ENCODE peak calls at places on chromosomes 12 and 14, in ten cellular contexts. B is H1; K is CD8-positive, alpha-beta T cell; L is heart left ventricle; N is CD8-positive, alpha-beta memory T cell; Z is spleen; M is neural progenitor cell; A is psoas muscle; P is dorsolateral prefrontal cortex; R is iPS DF 6.9. T is an unnamed sample.

GRCh38 chr12:108457006-108457733 is 57.9 kb upstream of the FICD start:
- DNase-seq in A (no peak), M (peak), R (peak), P (no peak), L (no peak), K (no peak), B (no peak), Z (no peak), N (peak), T (peak)

GRCh38 chr12:111858186-111858585 is 16.2 kb downstream of the MAPKAPK5 start:
- DNase-seq in Z (no peak), R (no peak), A (no peak), K (no peak), P (no peak), L (no peak), B (no peak), M (no peak), N (no peak), T (no peak)

GRCh38 chr12:12560587-12561304 is 1.9 kb downstream of the DUSP16 start:
- DNase-seq in B (no peak), Z (no peak), M (peak), A (no peak), L (peak), K (peak), R (no peak), N (peak), P (no peak), T (peak)

GRCh38 chr12:45611061-45611460 is 118.4 kb upstream of the ARID2 start:
- DNase-seq in L (no peak), A (no peak), Z (no peak), N (no peak), K (no peak), B (no peak), R (no peak), M (no peak), P (no peak), T (no peak)

GRCh38 chr14:52253503-52253902 is 14.0 kb upstream of the PTGDR start:
- DNase-seq in Z (no peak), M (peak), B (no peak), L (no peak), P (no peak), N (no peak), R (no peak), K (no peak), A (no peak), T (no peak)

GRCh38 chr14:50804181-50804721 is 26.7 kb downstream of the NIN start:
- DNase-seq in L (no peak), R (no peak), Z (no peak), K (no peak), M (no peak), B (no peak), P (no peak), A (no peak), N (no peak), T (no peak)

GRCh38 chr12:89245090-89245489 is 107.2 kb downstream of the DUSP6 start:
- DNase-seq in B (no peak), L (no peak), Z (no peak), R (no peak), K (no peak), A (no peak), P (no peak), M (peak), N (no peak), T (peak)

GRCh38 chr12:48285751-48286650 is 64.7 kb downstream of the ZNF641 start:
- DNase-seq in N (no peak), P (no peak), L (no peak), K (no peak), M (no peak), Z (no peak), B (no peak), R (no peak), A (no peak), T (peak)

GRCh38 chr14:37593496-37594237 is 1.4 kb downstream of the FOXA1 start:
- DNase-seq in B (no peak), A (no peak), K (no peak), Z (no peak), R (no peak), M (no peak), L (no peak), N (no peak), P (no peak), T (no peak)

GRCh38 chr12:31647106-31647505 is 12.4 kb upstream of the ETFBKMT start:
- DNase-seq in A (no peak), P (no peak), L (no peak), N (no peak), B (no peak), Z (no peak), R (no peak), M (no peak), K (no peak), T (peak)

GRCh38 chr12:94616217-94616729 is 34.1 kb downstream of the TMCC3 start:
- DNase-seq in M (peak), N (no peak), P (peak), B (no peak), R (no peak), A (peak), L (no peak), Z (no peak), K (no peak), T (no peak)

GRCh38 chr12:127273621-127274020 is 993.3 kb upstream of the TMEM132C start:
- DNase-seq in B (no peak), M (no peak), L (no peak), N (no peak), Z (no peak), R (no peak), A (no peak), P (no peak), K (no peak), T (no peak)

GRCh38 chr14:43872222-43872621 is 634.9 kb downstream of the FSCB start:
- DNase-seq in Z (no peak), K (no peak), N (no peak), L (no peak), M (no peak), B (peak), A (no peak), R (peak), P (no peak), T (no peak)

GRCh38 chr12:8065991-8066594 is at the start of gene C3AR1:
- DNase-seq in K (no peak), R (no peak), M (no peak), Z (no peak), N (peak), P (no peak), B (no peak), L (no peak), A (no peak), T (peak)

GRCh38 chr12:49068879-49069506 is 786 bp downstream of the RHEBL1 start:
- DNase-seq in M (no peak), A (no peak), B (no peak), R (no peak), Z (peak), P (no peak), K (no peak), N (no peak), L (no peak), T (no peak)

GRCh38 chr14:64737391-64738305 is 33.4 kb downstream of the PLEKHG3 start:
- DNase-seq in B (no peak), L (peak), N (no peak), A (no peak), Z (peak), P (no peak), R (no peak), M (no peak), K (no peak), T (no peak)

GRCh38 chr14:52951730-52952481 is 1.1 kb upstream of the FERMT2 start:
- DNase-seq in K (no peak), L (peak), Z (no peak), B (no peak), N (no peak), R (no peak), P (peak), M (peak), A (peak), T (no peak)

GRCh38 chr12:109432431-109432830 is 44.7 kb downstream of the KCTD10 start:
- DNase-seq in M (no peak), A (no peak), K (no peak), L (no peak), P (no peak), N (no peak), B (no peak), R (no peak), Z (no peak), T (no peak)

GRCh38 chr14:101235042-101235871 is 326.0 kb upstream of the DIO3 start:
- DNase-seq in K (no peak), P (peak), R (no peak), M (peak), B (no peak), L (no peak), N (no peak), A (peak), Z (no peak), T (peak)

GRCh38 chr12:80033457-80033856 is 65.9 kb upstream of the OTOGL start:
- DNase-seq in M (no peak), B (no peak), N (no peak), A (no peak), P (no peak), R (no peak), L (no peak), Z (no peak), K (no peak), T (no peak)

GRCh38 chr12:1928439-1929121 is 10.1 kb upstream of the CACNA2D4 start:
- DNase-seq in R (no peak), Z (peak), P (no peak), L (no peak), A (no peak), K (no peak), N (no peak), M (no peak), B (no peak), T (no peak)
- H3K27ac ChIP-seq in R (no peak), Z (no peak), P (no peak), L (peak), A (no peak), K (no peak), N (no peak), M (no peak), B (no peak), T (no peak)

GRCh38 chr12:115423546-115423987 is 739.6 kb upstream of the TBX3 start:
- DNase-seq in R (no peak), P (no peak), K (no peak), Z (no peak), L (no peak), N (no peak), M (peak), B (no peak), A (no peak), T (no peak)

GRCh38 chr12:115421796-115422709 is 738.1 kb upstream of the TBX3 start:
- DNase-seq in A (no peak), P (no peak), K (no peak), Z (no peak), N (no peak), B (no peak), R (no peak), M (no peak), L (no peak), T (no peak)

GRCh38 chr12:115424003-115424402 is 740.0 kb upstream of the TBX3 start:
- DNase-seq in K (no peak), Z (no peak), R (no peak), L (no peak), N (no peak), B (no peak), M (no peak), A (no peak), P (no peak), T (no peak)

GRCh38 chr12:115421350-115421749 is 737.4 kb upstream of the TBX3 start:
- DNase-seq in P (no peak), N (no peak), Z (no peak), K (no peak), B (no peak), L (no peak), R (no peak), M (no peak), A (no peak), T (no peak)

GRCh38 chr12:115422845-115423545 is 739.0 kb upstream of the TBX3 start:
- DNase-seq in L (no peak), A (no peak), P (no peak), R (no peak), B (no peak), M (no peak), K (no peak), N (no peak), Z (no peak), T (no peak)
- H3K27ac ChIP-seq in L (no peak), A (no peak), P (no peak), R (no peak), B (no peak), M (no peak), K (no peak), N (no peak), Z (no peak), T (no peak)

GRCh38 chr12:6323340-6323994 is 13.0 kb downstream of the PLEKHG6 start:
- DNase-seq in K (no peak), A (peak), P (no peak), M (peak), L (no peak), Z (peak), N (no peak), R (peak), B (peak), T (peak)

GRCh38 chr12:6327159-6327558 is 14.7 kb downstream of the TNFRSF1A start:
- DNase-seq in R (no peak), Z (peak), K (no peak), L (no peak), M (no peak), N (no peak), A (no peak), B (no peak), P (no peak), T (no peak)

GRCh38 chr12:6326316-6326959 is 15.4 kb downstream of the TNFRSF1A start:
- DNase-seq in N (no peak), Z (peak), A (peak), L (peak), M (peak), P (no peak), R (no peak), B (no peak), K (no peak), T (peak)

GRCh38 chr12:6323995-6324711 is 13.7 kb downstream of the PLEKHG6 start:
- DNase-seq in N (no peak), P (no peak), R (no peak), M (no peak), L (no peak), A (no peak), K (no peak), B (no peak), Z (peak), T (no peak)

DNA sequence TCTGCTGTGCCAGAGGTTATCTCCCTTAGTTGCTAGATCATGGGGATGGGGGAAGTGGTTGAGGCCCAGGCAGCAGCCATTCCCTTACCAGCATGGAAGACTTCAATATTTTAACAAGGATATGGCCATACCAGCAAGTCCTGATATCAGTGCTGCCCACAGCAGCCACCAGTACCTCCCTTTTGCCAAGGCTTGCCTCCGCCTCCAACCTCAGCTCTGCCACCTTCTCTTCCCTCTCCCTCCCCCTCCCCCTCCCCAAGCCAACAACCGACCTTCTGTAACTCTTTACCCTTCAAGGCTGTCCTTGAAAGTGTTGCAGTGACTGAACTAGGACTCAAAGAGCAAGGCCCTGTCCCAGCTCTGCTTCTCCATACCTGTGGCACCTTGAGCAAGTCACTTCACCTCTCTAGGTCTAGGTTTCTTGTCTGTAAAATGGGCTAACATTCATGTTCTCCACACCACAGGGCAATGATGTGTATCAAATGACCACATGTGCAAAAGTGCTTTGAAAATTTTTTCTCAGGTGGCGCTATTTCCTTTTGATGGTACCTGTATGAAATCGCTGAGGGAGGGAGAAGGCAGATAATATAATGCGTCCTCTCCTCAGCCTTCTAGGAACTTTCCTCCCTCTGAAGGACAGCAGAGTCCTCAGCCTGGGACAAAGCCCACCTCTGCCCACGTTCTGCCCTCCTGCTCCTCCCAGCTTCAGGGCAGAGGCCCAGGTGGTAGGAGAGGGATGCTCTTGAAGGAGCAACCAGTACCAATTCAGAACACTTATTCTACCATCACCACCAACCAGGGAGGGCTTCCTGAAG is 14.7 kb downstream of the PLEKHG6 start:
- DNase-seq in K (no peak), M (no peak), Z (no peak), L (no peak), R (no peak), B (no peak), N (no peak), A (no peak), P (no peak), T (no peak)
- H3K27ac ChIP-seq in K (peak), M (no peak), Z (peak), L (peak), R (no peak), B (no peak), N (no peak), A (peak), P (no peak), T (no peak)

GRCh38 chr14:22297376-22297775 is 291.6 kb downstream of the DAD1 start:
- DNase-seq in Z (no peak), R (no peak), P (no peak), M (no peak), K (no peak), N (no peak), B (no peak), L (no peak), A (no peak), T (no peak)
- H3K27ac ChIP-seq in Z (no peak), R (no peak), P (no peak), M (no peak), K (no peak), N (no peak), B (no peak), L (no peak), A (no peak), T (no peak)

GRCh38 chr14:61695695-61696527 is 598 bp downstream of the HIF1A start:
- DNase-seq in P (peak), Z (peak), A (peak), K (peak), R (no peak), L (peak), M (peak), B (no peak), N (peak), T (no peak)

GRCh38 chr14:61698216-61698980 is 3.1 kb downstream of the HIF1A start:
- DNase-seq in B (no peak), Z (no peak), N (no peak), P (no peak), M (peak), R (no peak), A (no peak), K (no peak), L (no peak), T (no peak)

GRCh38 chr14:61699092-61699491 is 3.8 kb downstream of the HIF1A start:
- DNase-seq in Z (no peak), L (no peak), P (no peak), M (peak), A (no peak), K (no peak), N (no peak), B (no peak), R (no peak), T (no peak)

GRCh38 chr14:61694830-61695694 is at the start of gene HIF1A:
- DNase-seq in Z (peak), L (peak), K (peak), R (peak), A (peak), M (peak), N (peak), B (peak), P (peak), T (peak)

GRCh38 chr14:61696753-61697318 is 1.5 kb downstream of the HIF1A start:
- DNase-seq in M (no peak), N (no peak), K (no peak), L (no peak), P (no peak), R (no peak), A (no peak), Z (no peak), B (no peak), T (no peak)
- H3K27ac ChIP-seq in M (peak), N (no peak), K (peak), L (peak), P (peak), R (no peak), A (peak), Z (peak), B (no peak), T (peak)

T was measured in HL-60.